ENCODE peak calls at places on chromosomes 6 and 20, in seven cellular contexts. One of them, this sample, is unnamed. For H3K27me3, the result is how much of the 10 kb centered on the place peaks cover.

GRCh38 chr6:18155273-18155863 is at the start of gene KDM1B:
- DNase-seq in tibial nerve: peak
- DNase-seq in vagina: no peak
- DNase-seq in uterus: peak
- DNase-seq in brain microvascular endothelial cell: peak
- DNase-seq in CD4-positive, CD25-positive, alpha-beta regulatory T cell: peak
- DNase-seq in fibroblast of lung: peak
- DNase-seq in this sample: peak

GRCh38 chr6:136795996-136796395 is 3.7 kb upstream of the MAP3K5 start:
- DNase-seq in vagina: no peak
- DNase-seq in fibroblast of lung: peak
- DNase-seq in CD4-positive, CD25-positive, alpha-beta regulatory T cell: no peak
- DNase-seq in uterus: no peak
- DNase-seq in tibial nerve: no peak
- DNase-seq in brain microvascular endothelial cell: no peak
- DNase-seq in this sample: no peak

GRCh38 chr6:13992417-13993055 is 67.8 kb downstream of the RNF182 start:
- DNase-seq in brain microvascular endothelial cell: peak
- DNase-seq in tibial nerve: no peak
- DNase-seq in uterus: no peak
- DNase-seq in vagina: no peak
- DNase-seq in fibroblast of lung: peak
- DNase-seq in CD4-positive, CD25-positive, alpha-beta regulatory T cell: no peak
- DNase-seq in this sample: no peak

GRCh38 chr20:49540696-49541435 is 27.1 kb downstream of the PTGIS start:
- DNase-seq in CD4-positive, CD25-positive, alpha-beta regulatory T cell: no peak
- DNase-seq in uterus: no peak
- DNase-seq in fibroblast of lung: no peak
- DNase-seq in brain microvascular endothelial cell: no peak
- DNase-seq in tibial nerve: no peak
- DNase-seq in vagina: peak
- DNase-seq in this sample: no peak

GRCh38 chr6:37344308-37344707 is 9.5 kb upstream of the RNF8 start:
- DNase-seq in CD4-positive, CD25-positive, alpha-beta regulatory T cell: no peak
- DNase-seq in uterus: no peak
- DNase-seq in fibroblast of lung: no peak
- DNase-seq in vagina: no peak
- DNase-seq in brain microvascular endothelial cell: no peak
- DNase-seq in tibial nerve: no peak
- DNase-seq in this sample: no peak

GRCh38 chr20:14688045-14688444 is 350.6 kb upstream of the FLRT3 start:
- DNase-seq in vagina: no peak
- DNase-seq in brain microvascular endothelial cell: no peak
- DNase-seq in CD4-positive, CD25-positive, alpha-beta regulatory T cell: no peak
- DNase-seq in fibroblast of lung: no peak
- DNase-seq in uterus: no peak
- DNase-seq in tibial nerve: no peak
- DNase-seq in this sample: no peak

GRCh38 chr6:135842618-135843392 is 8.7 kb upstream of the PDE7B start:
- DNase-seq in CD4-positive, CD25-positive, alpha-beta regulatory T cell: no peak
- DNase-seq in fibroblast of lung: no peak
- DNase-seq in tibial nerve: no peak
- DNase-seq in brain microvascular endothelial cell: no peak
- DNase-seq in vagina: no peak
- DNase-seq in uterus: no peak
- DNase-seq in this sample: no peak

GRCh38 chr6:139509167-139509566 is 134.7 kb upstream of the CITED2 start:
- DNase-seq in CD4-positive, CD25-positive, alpha-beta regulatory T cell: no peak
- DNase-seq in brain microvascular endothelial cell: no peak
- DNase-seq in fibroblast of lung: no peak
- DNase-seq in vagina: no peak
- DNase-seq in uterus: no peak
- DNase-seq in tibial nerve: no peak
- DNase-seq in this sample: no peak

GRCh38 chr6:31058128-31058894 is 48.0 kb downstream of the MUC22 start:
- DNase-seq in tibial nerve: no peak
- DNase-seq in fibroblast of lung: peak
- DNase-seq in CD4-positive, CD25-positive, alpha-beta regulatory T cell: no peak
- DNase-seq in vagina: no peak
- DNase-seq in brain microvascular endothelial cell: peak
- DNase-seq in uterus: no peak
- DNase-seq in this sample: no peak

GRCh38 chr6:127120109-127120786 is 1.8 kb downstream of the RSPO3 start:
- DNase-seq in fibroblast of lung: no peak
- DNase-seq in vagina: no peak
- DNase-seq in brain microvascular endothelial cell: no peak
- DNase-seq in CD4-positive, CD25-positive, alpha-beta regulatory T cell: no peak
- DNase-seq in tibial nerve: no peak
- DNase-seq in uterus: peak
- DNase-seq in this sample: no peak

GRCh38 chr6:143542915-143543314 is 31.4 kb upstream of the FUCA2 start:
- DNase-seq in uterus: no peak
- DNase-seq in tibial nerve: no peak
- DNase-seq in brain microvascular endothelial cell: no peak
- DNase-seq in fibroblast of lung: no peak
- DNase-seq in CD4-positive, CD25-positive, alpha-beta regulatory T cell: no peak
- DNase-seq in vagina: no peak
- DNase-seq in this sample: no peak

GRCh38 chr6:150981669-150982068 is 116.2 kb downstream of the MTHFD1L start:
- DNase-seq in brain microvascular endothelial cell: no peak
- DNase-seq in vagina: peak
- DNase-seq in tibial nerve: no peak
- DNase-seq in CD4-positive, CD25-positive, alpha-beta regulatory T cell: no peak
- DNase-seq in fibroblast of lung: no peak
- DNase-seq in uterus: no peak
- DNase-seq in this sample: no peak

GRCh38 chr6:110550353-110550752 is 73.9 kb upstream of the SLC22A16 start:
- DNase-seq in fibroblast of lung: no peak
- DNase-seq in CD4-positive, CD25-positive, alpha-beta regulatory T cell: no peak
- DNase-seq in brain microvascular endothelial cell: no peak
- DNase-seq in tibial nerve: no peak
- DNase-seq in vagina: peak
- DNase-seq in uterus: no peak
- DNase-seq in this sample: no peak

GRCh38 chr6:17907467-17908229 is 79.8 kb downstream of the KIF13A start:
- DNase-seq in uterus: peak
- DNase-seq in fibroblast of lung: peak
- DNase-seq in CD4-positive, CD25-positive, alpha-beta regulatory T cell: no peak
- DNase-seq in vagina: peak
- DNase-seq in tibial nerve: peak
- DNase-seq in brain microvascular endothelial cell: peak
- DNase-seq in this sample: peak

GRCh38 chr6:139820191-139820590 is 445.7 kb upstream of the CITED2 start:
- DNase-seq in CD4-positive, CD25-positive, alpha-beta regulatory T cell: no peak
- DNase-seq in uterus: no peak
- DNase-seq in brain microvascular endothelial cell: peak
- DNase-seq in vagina: no peak
- DNase-seq in tibial nerve: no peak
- DNase-seq in fibroblast of lung: peak
- DNase-seq in this sample: no peak

GRCh38 chr6:90028080-90028778 is 134.0 kb downstream of the GJA10 start:
- DNase-seq in fibroblast of lung: peak
- DNase-seq in tibial nerve: no peak
- DNase-seq in brain microvascular endothelial cell: no peak
- DNase-seq in uterus: no peak
- DNase-seq in CD4-positive, CD25-positive, alpha-beta regulatory T cell: no peak
- DNase-seq in vagina: no peak
- DNase-seq in this sample: no peak

GRCh38 chr6:35589201-35589739 is 76.6 kb upstream of the TULP1 start:
- DNase-seq in CD4-positive, CD25-positive, alpha-beta regulatory T cell: no peak
- DNase-seq in uterus: no peak
- DNase-seq in tibial nerve: no peak
- DNase-seq in vagina: no peak
- DNase-seq in fibroblast of lung: no peak
- DNase-seq in brain microvascular endothelial cell: no peak
- DNase-seq in this sample: no peak
- H3K27ac ChIP-seq in CD4-positive, CD25-positive, alpha-beta regulatory T cell: no peak
- H3K27ac ChIP-seq in uterus: peak
- H3K27ac ChIP-seq in tibial nerve: peak
- H3K27ac ChIP-seq in vagina: peak
- H3K27ac ChIP-seq in fibroblast of lung: no peak
- H3K27ac ChIP-seq in brain microvascular endothelial cell: no peak
- H3K27ac ChIP-seq in this sample: no peak

DNA sequence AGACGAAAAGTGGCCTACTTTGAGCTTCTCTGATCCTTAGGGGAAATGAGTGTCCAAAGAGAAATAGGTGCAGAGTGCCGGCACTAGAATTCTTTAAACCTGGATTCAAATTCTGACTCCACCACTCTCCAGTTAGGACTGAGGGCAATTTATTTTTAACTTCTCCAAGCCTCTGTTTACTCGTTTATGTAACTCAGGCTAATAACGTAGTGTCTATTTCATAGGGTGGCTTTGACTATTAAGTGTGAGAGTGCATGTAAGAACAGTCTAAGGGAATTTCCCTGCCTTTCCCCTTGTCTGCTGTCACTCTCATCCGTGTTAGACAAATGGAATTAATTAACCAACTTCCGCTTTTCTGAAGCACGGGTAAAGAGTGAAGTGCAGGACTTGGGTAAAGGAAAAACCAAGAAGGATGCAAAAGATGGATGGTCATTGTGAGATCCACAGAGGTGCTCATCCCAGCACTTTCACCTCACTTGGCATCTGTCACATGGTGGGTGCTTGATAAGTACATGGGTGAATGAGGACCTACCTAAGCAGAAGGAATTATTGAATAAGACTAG is 4.1 kb upstream of the ZKSCAN8 start:
- DNase-seq in uterus: no peak
- DNase-seq in CD4-positive, CD25-positive, alpha-beta regulatory T cell: no peak
- DNase-seq in brain microvascular endothelial cell: no peak
- DNase-seq in fibroblast of lung: peak
- DNase-seq in vagina: no peak
- DNase-seq in tibial nerve: no peak
- DNase-seq in this sample: no peak
- H3K4me3 ChIP-seq in uterus: peak
- H3K4me3 ChIP-seq in CD4-positive, CD25-positive, alpha-beta regulatory T cell: peak
- H3K4me3 ChIP-seq in brain microvascular endothelial cell: peak
- H3K4me3 ChIP-seq in fibroblast of lung: peak
- H3K4me3 ChIP-seq in vagina: peak
- H3K4me3 ChIP-seq in tibial nerve: peak
- H3K4me3 ChIP-seq in this sample: peak

DNA sequence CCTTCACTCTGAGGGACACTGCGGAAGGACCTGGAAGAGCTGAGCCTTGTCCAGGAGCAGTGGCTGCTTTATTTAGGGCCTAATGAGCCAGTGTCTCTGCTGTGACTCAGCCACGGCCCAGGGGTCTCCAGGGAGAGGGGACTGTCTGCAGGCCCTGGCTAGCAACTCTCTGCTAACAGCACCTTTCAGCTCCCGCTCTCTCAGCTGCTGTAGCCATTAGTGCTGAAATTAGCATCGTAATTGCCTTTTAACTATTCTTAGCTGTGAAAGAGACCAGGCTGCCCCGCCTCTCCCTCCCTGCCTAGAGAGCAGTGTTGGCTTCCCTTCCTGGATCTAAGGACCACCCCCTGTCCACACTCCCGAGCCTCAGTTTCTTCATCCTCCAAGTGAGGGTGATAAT is 53.1 kb upstream of the SLC32A1 start:
- DNase-seq in CD4-positive, CD25-positive, alpha-beta regulatory T cell: no peak
- DNase-seq in fibroblast of lung: no peak
- DNase-seq in uterus: no peak
- DNase-seq in vagina: no peak
- DNase-seq in tibial nerve: no peak
- DNase-seq in brain microvascular endothelial cell: no peak
- DNase-seq in this sample: no peak
- H3K27me3 ChIP-seq in CD4-positive, CD25-positive, alpha-beta regulatory T cell: under half
- H3K27me3 ChIP-seq in fibroblast of lung: under half
- H3K27me3 ChIP-seq in uterus: under half
- H3K27me3 ChIP-seq in vagina: under half
- H3K27me3 ChIP-seq in tibial nerve: under half
- H3K27me3 ChIP-seq in brain microvascular endothelial cell: under half
- H3K27me3 ChIP-seq in this sample: under half

GRCh38 chr20:56422131-56422823 is 10.2 kb downstream of the CASS4 start:
- DNase-seq in brain microvascular endothelial cell: peak
- DNase-seq in fibroblast of lung: peak
- DNase-seq in vagina: peak
- DNase-seq in tibial nerve: no peak
- DNase-seq in CD4-positive, CD25-positive, alpha-beta regulatory T cell: no peak
- DNase-seq in uterus: no peak
- DNase-seq in this sample: no peak
- H3K27ac ChIP-seq in brain microvascular endothelial cell: peak
- H3K27ac ChIP-seq in fibroblast of lung: peak
- H3K27ac ChIP-seq in vagina: no peak
- H3K27ac ChIP-seq in tibial nerve: no peak
- H3K27ac ChIP-seq in CD4-positive, CD25-positive, alpha-beta regulatory T cell: no peak
- H3K27ac ChIP-seq in uterus: no peak
- H3K27ac ChIP-seq in this sample: no peak

DNA sequence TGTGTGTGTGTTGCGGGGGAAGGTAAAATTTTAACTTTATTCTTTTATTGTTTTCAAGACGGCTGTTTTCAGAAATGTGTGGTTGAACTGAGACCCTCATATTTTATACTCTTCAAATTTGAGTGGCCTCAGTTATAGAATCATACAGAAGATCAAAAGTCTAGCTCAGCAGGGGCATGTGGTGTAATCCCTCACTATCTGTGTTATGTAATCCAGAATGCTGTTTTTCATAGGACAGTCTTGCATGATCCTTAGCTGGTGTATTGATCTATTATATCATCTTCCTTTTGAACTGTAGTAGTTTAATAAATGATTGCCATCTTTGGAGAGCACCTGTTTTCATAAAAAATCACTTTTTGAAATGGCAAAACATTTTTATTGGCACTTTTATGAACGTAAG is 1.4 kb downstream of the PLCB4 start:
- DNase-seq in vagina: no peak
- DNase-seq in fibroblast of lung: no peak
- DNase-seq in tibial nerve: no peak
- DNase-seq in brain microvascular endothelial cell: no peak
- DNase-seq in uterus: no peak
- DNase-seq in CD4-positive, CD25-positive, alpha-beta regulatory T cell: no peak
- DNase-seq in this sample: no peak
- H3K4me3 ChIP-seq in vagina: no peak
- H3K4me3 ChIP-seq in fibroblast of lung: no peak
- H3K4me3 ChIP-seq in tibial nerve: no peak
- H3K4me3 ChIP-seq in brain microvascular endothelial cell: no peak
- H3K4me3 ChIP-seq in uterus: no peak
- H3K4me3 ChIP-seq in CD4-positive, CD25-positive, alpha-beta regulatory T cell: no peak
- H3K4me3 ChIP-seq in this sample: no peak

DNA sequence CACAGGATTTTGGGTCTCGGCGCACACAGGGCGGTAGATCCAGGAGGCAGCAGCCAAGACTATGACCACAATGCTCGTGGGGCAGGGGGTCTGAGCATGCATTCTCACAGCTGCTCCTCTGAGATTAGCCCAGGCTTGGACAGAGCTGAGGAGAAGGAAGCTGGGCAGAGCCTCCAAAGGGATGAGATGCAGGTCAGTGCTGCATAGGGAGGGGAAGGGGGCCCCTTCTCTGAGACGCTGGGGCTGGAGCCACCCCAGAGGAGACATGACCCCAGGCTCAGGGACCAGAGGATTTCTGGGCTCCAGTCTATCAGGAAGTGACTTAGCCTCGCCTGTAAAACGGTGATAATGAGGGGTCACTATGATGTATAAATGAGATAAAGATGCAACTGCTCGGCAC is 93.9 kb downstream of the BFSP1 start:
- DNase-seq in tibial nerve: no peak
- DNase-seq in brain microvascular endothelial cell: no peak
- DNase-seq in uterus: no peak
- DNase-seq in vagina: no peak
- DNase-seq in CD4-positive, CD25-positive, alpha-beta regulatory T cell: no peak
- DNase-seq in fibroblast of lung: no peak
- DNase-seq in this sample: no peak
- H3K27me3 ChIP-seq in tibial nerve: under half
- H3K27me3 ChIP-seq in brain microvascular endothelial cell: under half
- H3K27me3 ChIP-seq in uterus: under half
- H3K27me3 ChIP-seq in vagina: under half
- H3K27me3 ChIP-seq in CD4-positive, CD25-positive, alpha-beta regulatory T cell: under half
- H3K27me3 ChIP-seq in fibroblast of lung: under half
- H3K27me3 ChIP-seq in this sample: under half